ENCODE peak calls at places on chromosomes 12 and 14, in four cellular contexts. F, R, L and O are unnamed samples.

GRCh38 chr14:26863736-26864135 is 265.9 kb upstream of the NOVA1 start:
- DNase-seq in R (no peak), L (no peak), F (no peak), O (no peak)

GRCh38 chr14:92663049-92663448 is 85.4 kb downstream of the LGMN start:
- DNase-seq in F (no peak), L (no peak), R (no peak), O (no peak)

GRCh38 chr12:104357431-104357952 is 54.0 kb downstream of the EID3 start:
- DNase-seq in R (no peak), L (no peak), F (no peak), O (peak; percentile 40)

GRCh38 chr14:61090432-61091216 is 109.6 kb downstream of the SLC38A6 start:
- DNase-seq in L (no peak), F (no peak), R (no peak), O (no peak)

GRCh38 chr12:24109381-24110039 is 160.0 kb upstream of the SOX5 start:
- DNase-seq in F (peak; percentile 37), L (no peak), R (peak; percentile 17), O (peak; percentile 18)

GRCh38 chr12:48037267-48037915 is 33.1 kb upstream of the COL2A1 start:
- DNase-seq in L (peak; percentile 90), R (peak; percentile 52), F (no peak), O (no peak)

GRCh38 chr14:98736701-98737338 is 535.2 kb downstream of the BCL11B start:
- DNase-seq in R (no peak), F (no peak), L (no peak), O (no peak)

GRCh38 chr14:99691111-99691885 is 7.2 kb downstream of the CYP46A1 start:
- DNase-seq in F (no peak), R (no peak), L (no peak), O (no peak)

GRCh38 chr14:87111741-87112140 is 881.2 kb downstream of the GALC start:
- DNase-seq in L (no peak), F (no peak), R (no peak), O (no peak)

GRCh38 chr14:24123465-24124417 is 6.7 kb upstream of the FITM1 start:
- DNase-seq in L (no peak), F (no peak), R (no peak), O (no peak)

GRCh38 chr14:67564236-67564635 is 31.1 kb downstream of the PLEKHH1 start:
- DNase-seq in R (no peak), L (no peak), F (no peak), O (no peak)

GRCh38 chr12:120666577-120667390 is 20.2 kb upstream of the MLEC start:
- DNase-seq in F (no peak), L (peak; percentile 26), R (no peak), O (no peak)

GRCh38 chr14:60974070-60974469 is 6.8 kb downstream of the TRMT5 start:
- DNase-seq in F (no peak), L (no peak), R (no peak), O (no peak)

GRCh38 chr12:49983892-49984291 is 11.1 kb downstream of the AQP6 start:
- DNase-seq in L (no peak), F (no peak), R (no peak), O (peak; percentile 30)

GRCh38 chr14:33186656-33187055 is 248.0 kb downstream of the NPAS3 start:
- DNase-seq in R (no peak), L (no peak), F (no peak), O (no peak)

GRCh38 chr12:116979109-116979508 is 68.4 kb downstream of the FBXW8 start:
- DNase-seq in L (no peak), F (no peak), R (no peak), O (no peak)

GRCh38 chr12:51077930-51078329 is 5.5 kb downstream of the CSRNP2 start:
- DNase-seq in R (no peak), F (no peak), L (no peak), O (no peak)

GRCh38 chr14:101200008-101200649 is 296.6 kb upstream of the RTL1 start:
- DNase-seq in L (no peak), F (no peak), R (no peak), O (no peak)

GRCh38 chr12:124240493-124240892 is 54.4 kb upstream of the RFLNA start:
- DNase-seq in L (peak; percentile 35), R (no peak), F (no peak), O (peak; percentile 62)

GRCh38 chr12:124177276-124177950 is 117.5 kb upstream of the RFLNA start:
- DNase-seq in L (no peak), R (no peak), F (no peak), O (no peak)

GRCh38 chr14:65564370-65564769 is 151.8 kb downstream of the FUT8 start:
- DNase-seq in L (no peak), F (no peak), R (no peak), O (no peak)

GRCh38 chr12:121472150-121472905 is 72.4 kb downstream of the RNF34 start:
- DNase-seq in L (no peak), F (no peak), R (no peak), O (no peak)

GRCh38 chr14:100838493-100839440 is 12.8 kb downstream of the MEG3 start:
- DNase-seq in L (no peak), R (no peak), F (no peak), O (no peak)

GRCh38 chr14:23660290-23661226 is 24.4 kb downstream of the DHRS2 start:
- DNase-seq in F (no peak), L (no peak), R (no peak), O (no peak)

GRCh38 chr14:89801128-89801527 is 153.4 kb downstream of the EFCAB11 start:
- DNase-seq in F (no peak), R (no peak), L (no peak), O (no peak)

GRCh38 chr14:24086193-24086955 is 7.7 kb upstream of the PCK2 start:
- DNase-seq in R (no peak), F (no peak), L (no peak), O (no peak)

GRCh38 chr12:47080725-47081502 is 1.2 kb upstream of the AMIGO2 start:
- DNase-seq in R (no peak), F (no peak), L (peak; percentile 39), O (peak; percentile 64)

DNA sequence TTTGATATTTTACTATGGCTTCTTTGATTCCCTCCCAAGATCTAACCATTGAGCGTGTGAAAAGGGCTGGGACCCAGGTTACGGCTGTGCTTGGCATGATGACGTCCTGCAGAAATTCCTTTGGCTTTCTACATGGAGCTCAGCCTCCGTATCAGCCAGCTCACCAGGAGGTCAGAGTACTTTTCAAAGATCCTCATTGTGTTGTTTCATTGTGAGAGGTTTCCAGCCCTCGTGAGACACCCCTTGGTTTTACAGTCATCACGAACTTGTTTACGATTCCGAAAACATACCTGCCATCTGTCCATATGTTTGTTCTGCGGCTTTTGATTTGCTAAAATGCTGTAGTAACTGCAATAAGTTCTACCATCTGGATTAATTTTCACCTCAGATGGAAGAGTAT is 453.1 kb downstream of the TMEM121 start:
- DNase-seq in F (no peak), L (no peak), R (no peak), O (no peak)
- TF ChIP-seq CBFB in F (no peak), L (no peak), R (no peak), O (no peak)

DNA sequence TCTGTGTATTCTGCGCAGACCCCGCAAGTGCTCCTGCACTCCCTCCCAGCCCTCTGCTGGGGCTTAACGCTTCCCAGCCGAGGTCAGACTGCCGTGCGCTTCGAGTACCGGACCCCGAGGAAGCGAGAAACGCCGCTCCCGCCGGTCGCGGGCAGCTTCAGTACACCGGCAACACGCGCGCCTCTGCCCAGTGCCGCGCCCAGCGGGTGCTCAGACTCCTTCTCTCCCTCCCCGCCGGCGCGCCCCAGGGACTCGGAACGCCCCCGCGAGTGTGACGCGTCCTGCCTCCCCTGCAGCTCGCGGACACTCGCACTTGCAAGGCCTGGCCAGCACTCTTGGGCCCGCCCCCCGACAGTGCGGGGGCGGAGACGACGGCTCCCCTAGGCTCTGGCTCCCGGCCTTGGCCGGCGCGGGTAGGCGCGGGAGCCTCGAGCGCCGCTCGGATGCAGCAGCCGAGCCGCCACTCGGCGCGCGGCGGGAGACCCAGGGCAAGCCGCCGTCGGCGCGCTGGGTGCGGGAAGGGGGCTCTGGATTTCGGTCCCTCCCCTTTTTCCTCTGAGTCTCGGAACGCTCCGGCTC is at the start of gene PTGER2:
- DNase-seq in R (no peak), L (peak; percentile 61), F (no peak), O (peak; percentile 71)
- TF ChIP-seq CBFB in R (no peak), L (no peak), F (no peak), O (no peak)

DNA sequence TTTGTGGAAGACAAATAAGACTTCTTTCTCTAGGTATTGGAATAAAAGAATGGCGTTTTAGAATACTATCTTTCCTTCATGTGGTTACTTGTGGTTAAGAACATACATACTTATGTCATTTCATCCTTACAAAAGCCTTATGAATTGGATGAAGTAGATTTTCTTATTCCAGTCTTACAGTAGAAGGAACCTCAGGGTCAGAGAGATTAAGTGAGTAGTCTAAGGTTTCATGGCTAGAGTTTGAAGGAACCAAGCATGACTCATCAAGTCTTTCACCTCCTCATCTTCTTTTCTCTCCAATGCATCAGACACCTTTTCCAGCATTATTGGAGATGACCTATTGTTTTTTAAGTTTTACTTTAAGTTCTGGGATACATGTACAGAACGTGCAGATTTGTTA is 92.9 kb upstream of the NEDD1 start:
- DNase-seq in F (no peak), L (no peak), R (no peak), O (no peak)
- TF ChIP-seq CBFB in F (no peak), L (no peak), R (no peak), O (no peak)

GRCh38 chr12:30811966-30812365 is 57.2 kb upstream of the CAPRIN2 start:
- DNase-seq in F (no peak), R (no peak), L (no peak), O (no peak)
- TF ChIP-seq CBFB in F (no peak), R (no peak), L (no peak), O (no peak)

GRCh38 chr12:32846053-32846452 is 50.5 kb downstream of the PKP2 start:
- DNase-seq in L (no peak), F (no peak), R (no peak), O (no peak)

GRCh38 chr12:32839828-32840227 is 56.7 kb downstream of the PKP2 start:
- DNase-seq in R (peak; percentile 15), L (no peak), F (no peak), O (no peak)

GRCh38 chr12:32841061-32841460 is 55.5 kb downstream of the PKP2 start:
- DNase-seq in F (no peak), L (no peak), R (no peak), O (no peak)

GRCh38 chr12:32847287-32847686 is 49.3 kb downstream of the PKP2 start:
- DNase-seq in F (no peak), L (no peak), R (no peak), O (no peak)

GRCh38 chr12:32843528-32844095 is 53.0 kb downstream of the PKP2 start:
- DNase-seq in L (no peak), F (no peak), R (no peak), O (no peak)
- TF ChIP-seq CBFB in L (no peak), F (no peak), R (no peak), O (no peak)

DNA sequence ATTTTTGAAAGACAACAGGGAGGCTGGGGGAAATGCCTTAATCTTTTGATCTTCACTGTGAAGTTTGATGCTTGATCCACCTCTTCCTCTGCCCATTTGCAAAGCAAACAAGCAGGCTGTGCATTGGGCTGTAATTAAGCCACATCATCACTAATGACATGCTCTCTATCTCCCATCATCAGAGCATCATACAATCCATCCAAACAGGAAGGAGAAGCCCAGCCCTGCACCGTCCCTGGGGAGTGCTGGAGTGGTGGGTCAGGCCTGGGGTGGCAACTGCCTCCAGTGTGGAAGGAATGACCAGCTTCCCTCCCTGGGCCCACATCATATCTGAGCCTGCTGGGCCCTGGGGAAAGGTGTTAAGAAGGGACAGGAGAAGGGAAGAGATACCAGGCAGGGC is 6.9 kb upstream of the KRT74 start:
- DNase-seq in L (no peak), R (no peak), F (no peak), O (no peak)
- TF ChIP-seq CBFB in L (no peak), R (no peak), F (no peak), O (no peak)